ENCODE peak calls at places on chromosome 12, in five cellular contexts. X, S, T, L and O are unnamed samples.

GRCh38 chr12:57756406-57757341 is 1.8 kb downstream of the MARCHF9 start:
- DNase-seq in X (peak), S (no peak), T (peak), L (peak), O (no peak)

GRCh38 chr12:93572712-93573551 is 457 bp downstream of the SOCS2 start:
- DNase-seq in X (peak), S (peak), T (peak), L (peak), O (peak)

GRCh38 chr12:71639341-71639760 is 24.3 kb downstream of the ZFC3H1 start:
- DNase-seq in X (no peak), S (no peak), T (no peak), L (no peak), O (no peak)

GRCh38 chr12:2785017-2785416 is 9.8 kb upstream of the FKBP4 start:
- DNase-seq in X (no peak), S (no peak), T (no peak), L (no peak), O (no peak)

GRCh38 chr12:29425722-29426121 is 44.8 kb upstream of the ERGIC2 start:
- DNase-seq in X (peak), S (no peak), T (no peak), L (peak), O (no peak)

GRCh38 chr12:101759396-101760047 is 20.3 kb upstream of the SYCP3 start:
- DNase-seq in X (peak), S (peak), T (no peak), L (peak), O (no peak)

GRCh38 chr12:46370792-46371717 is 1.5 kb downstream of the SLC38A2 start:
- DNase-seq in X (peak), S (peak), T (peak), L (peak), O (peak)

GRCh38 chr12:48995061-48995879 is 3.9 kb downstream of the DDN start:
- DNase-seq in X (peak), S (peak), T (peak), L (peak), O (peak)

GRCh38 chr12:116141110-116141832 is 136.2 kb downstream of the MED13L start:
- DNase-seq in X (peak), S (no peak), T (no peak), L (no peak), O (no peak)

GRCh38 chr12:15256760-15257159 is 35.5 kb upstream of the RERG start:
- DNase-seq in X (peak), S (peak), T (no peak), L (peak), O (peak)

GRCh38 chr12:75738486-75738885 is 227.1 kb upstream of the KRR1 start:
- DNase-seq in X (no peak), S (no peak), T (no peak), L (no peak), O (no peak)

GRCh38 chr12:8953773-8954402 is 4.4 kb upstream of the M6PR start:
- DNase-seq in X (no peak), S (no peak), T (no peak), L (no peak), O (no peak)

GRCh38 chr12:53423597-53423996 is at the start of gene AMHR2:
- DNase-seq in X (no peak), S (no peak), T (no peak), L (no peak), O (no peak)